ENCODE peak calls at places on chromosomes 3 and 15, in five cellular contexts. R, H, U, Y and E are unnamed samples.

GRCh38 chr3:33911525-33912322 is 113.3 kb downstream of the PDCD6IP start:
- DNase-seq in R (no peak), H (no peak), U (no peak), Y (no peak), E (no peak)

GRCh38 chr15:40087991-40088928 is 20.4 kb downstream of the BMF start:
- DNase-seq in R (no peak), H (no peak), U (no peak), Y (no peak), E (no peak)

GRCh38 chr3:110562621-110563020 is 509.0 kb upstream of the NECTIN3 start:
- DNase-seq in R (no peak), H (no peak), U (no peak), Y (no peak), E (no peak)

GRCh38 chr3:5056005-5056391 is 66.1 kb upstream of the ARL8B start:
- DNase-seq in R (no peak), H (no peak), U (no peak), Y (no peak), E (no peak)

GRCh38 chr3:64906011-64906410 is 218.2 kb upstream of the ADAMTS9 start:
- DNase-seq in R (no peak), H (no peak), U (no peak), Y (no peak), E (no peak)

GRCh38 chr3:107375682-107376081 is 1.6 kb upstream of the CCDC54 start:
- DNase-seq in R (no peak), H (no peak), U (no peak), Y (no peak), E (no peak)

GRCh38 chr3:52983336-52983807 is 62.5 kb downstream of the SFMBT1 start:
- DNase-seq in R (peak), H (no peak), U (peak), Y (peak), E (peak)

GRCh38 chr3:113287111-113287817 is 75.9 kb downstream of the BOC start:
- DNase-seq in R (no peak), H (no peak), U (no peak), Y (no peak), E (no peak)

GRCh38 chr15:40287968-40288367 is 5.1 kb upstream of the ANKRD63 start:
- DNase-seq in R (no peak), H (peak), U (no peak), Y (no peak), E (no peak)

GRCh38 chr3:172357850-172358754 is 90.2 kb downstream of the GHSR start:
- DNase-seq in R (no peak), H (no peak), U (no peak), Y (no peak), E (no peak)

GRCh38 chr3:73604491-73604890 is 20.2 kb downstream of the PDZRN3 start:
- DNase-seq in R (no peak), H (peak), U (no peak), Y (no peak), E (no peak)

GRCh38 chr3:30350011-30350410 is 256.4 kb upstream of the TGFBR2 start:
- DNase-seq in R (no peak), H (no peak), U (no peak), Y (no peak), E (no peak)

GRCh38 chr3:169769287-169770181 is at the start of gene ACTRT3:
- DNase-seq in R (peak), H (no peak), U (peak), Y (peak), E (peak)

GRCh38 chr3:129238945-129239705 is 10.3 kb upstream of the COPG1 start:
- DNase-seq in R (no peak), H (no peak), U (peak), Y (peak), E (no peak)

GRCh38 chr3:177595789-177596188 is 398.5 kb upstream of the TBL1XR1 start:
- DNase-seq in R (no peak), H (no peak), U (no peak), Y (no peak), E (no peak)

GRCh38 chr3:32238027-32238815 is at the start of gene CMTM8:
- DNase-seq in R (peak), H (peak), U (peak), Y (peak), E (peak)

GRCh38 chr3:1048558-1048957 is 44.3 kb upstream of the CNTN6 start:
- DNase-seq in R (no peak), H (no peak), U (no peak), Y (no peak), E (no peak)

GRCh38 chr3:170007031-170007663 is 30.6 kb upstream of the GPR160 start:
- DNase-seq in R (no peak), H (no peak), U (peak), Y (peak), E (no peak)

GRCh38 chr15:70596354-70597055 is 166.9 kb downstream of the UACA start:
- DNase-seq in R (no peak), H (no peak), U (peak), Y (peak), E (no peak)

GRCh38 chr3:149179225-149179624 is 42.4 kb downstream of the CP start:
- DNase-seq in R (no peak), H (no peak), U (no peak), Y (no peak), E (no peak)

GRCh38 chr3:115581347-115582135 is 41.8 kb upstream of the GAP43 start:
- DNase-seq in R (no peak), H (no peak), U (no peak), Y (peak), E (no peak)

GRCh38 chr15:68433551-68433950 is 1.6 kb upstream of the ITGA11 start:
- DNase-seq in R (no peak), H (no peak), U (no peak), Y (no peak), E (no peak)

GRCh38 chr15:65612616-65612946 is 1.6 kb upstream of the INTS14 start:
- DNase-seq in R (no peak), H (no peak), U (peak), Y (peak), E (no peak)

GRCh38 chr15:57026016-57026602 is 107.7 kb downstream of the TCF12 start:
- DNase-seq in R (no peak), H (no peak), U (no peak), Y (no peak), E (no peak)

GRCh38 chr3:154151969-154152368 is 30.8 kb downstream of the ARHGEF26 start:
- DNase-seq in R (no peak), H (no peak), U (no peak), Y (no peak), E (no peak)

GRCh38 chr15:70792171-70792573 is 28.8 kb upstream of the UACA start:
- DNase-seq in R (no peak), H (no peak), U (no peak), Y (no peak), E (no peak)

GRCh38 chr3:99789322-99789721 is 28.3 kb upstream of the CMSS1 start:
- DNase-seq in R (no peak), H (peak), U (no peak), Y (peak), E (no peak)

GRCh38 chr3:133669949-133670524 is 8.3 kb upstream of the TOPBP1 start:
- DNase-seq in R (no peak), H (no peak), U (no peak), Y (no peak), E (no peak)

GRCh38 chr15:75646944-75647364 is 758 bp upstream of the SNX33 start:
- DNase-seq in R (no peak), H (no peak), U (no peak), Y (no peak), E (peak)

GRCh38 chr3:153026026-153026425 is 136.0 kb upstream of the RAP2B start:
- DNase-seq in R (no peak), H (no peak), U (no peak), Y (no peak), E (no peak)

GRCh38 chr3:123036352-123037014 is 8.9 kb upstream of the SEMA5B start:
- DNase-seq in R (no peak), H (no peak), U (no peak), Y (no peak), E (no peak)

GRCh38 chr3:13593615-13594014 is 44.7 kb downstream of the FBLN2 start:
- DNase-seq in R (no peak), H (no peak), U (no peak), Y (peak), E (no peak)